ENCODE peak calls at places on chromosomes 13 and 19, in four cellular contexts. One of them, this sample, is unnamed.

GRCh38 chr19:27618006-27618405 is 1594.9 kb downstream of the UQCRFS1 start:
- DNase-seq in HepG2: no peak
- DNase-seq in K562: no peak
- DNase-seq in H1: no peak
- DNase-seq in this sample: no peak

GRCh38 chr13:46905249-46905648 is 8.4 kb upstream of the HTR2A start:
- DNase-seq in HepG2: no peak
- DNase-seq in K562: no peak
- DNase-seq in H1: no peak
- DNase-seq in this sample: no peak

GRCh38 chr19:46661020-46661731 is at the start of gene DACT3:
- DNase-seq in K562: peak; percentile 99
- DNase-seq in H1: peak; percentile 100
- DNase-seq in HepG2: peak; percentile 98
- DNase-seq in this sample: peak; percentile 99

GRCh38 chr13:92260363-92260762 is 861.9 kb downstream of the GPC5 start:
- DNase-seq in K562: no peak
- DNase-seq in H1: no peak
- DNase-seq in HepG2: no peak
- DNase-seq in this sample: no peak

GRCh38 chr19:56393119-56394012 is at the start of gene ZNF582:
- DNase-seq in H1: peak; percentile 90
- DNase-seq in HepG2: peak; percentile 80
- DNase-seq in K562: peak; percentile 89
- DNase-seq in this sample: peak; percentile 65

GRCh38 chr19:14089662-14090508 is 666 bp downstream of the SAMD1 start:
- DNase-seq in H1: peak; percentile 62
- DNase-seq in HepG2: no peak
- DNase-seq in K562: peak; percentile 71
- DNase-seq in this sample: no peak

GRCh38 chr13:20711301-20712044 is 8.0 kb downstream of the IL17D start:
- DNase-seq in HepG2: no peak
- DNase-seq in K562: peak; percentile 30
- DNase-seq in H1: peak; percentile 74
- DNase-seq in this sample: no peak

GRCh38 chr13:97133955-97134354 is 88.2 kb upstream of the MBNL2 start:
- DNase-seq in H1: no peak
- DNase-seq in K562: no peak
- DNase-seq in HepG2: peak; percentile 34
- DNase-seq in this sample: no peak

GRCh38 chr13:48009298-48009697 is 8.2 kb upstream of the SUCLA2 start:
- DNase-seq in H1: no peak
- DNase-seq in HepG2: peak; percentile 44
- DNase-seq in K562: no peak
- DNase-seq in this sample: no peak

GRCh38 chr13:21074601-21075302 is 13.4 kb upstream of the LATS2 start:
- DNase-seq in HepG2: no peak
- DNase-seq in H1: peak; percentile 46
- DNase-seq in K562: no peak
- DNase-seq in this sample: no peak

GRCh38 chr19:10256551-10256950 is 4.5 kb downstream of the MRPL4 start:
- DNase-seq in K562: no peak
- DNase-seq in HepG2: no peak
- DNase-seq in H1: no peak
- DNase-seq in this sample: no peak

GRCh38 chr19:10378124-10378523 is 2.2 kb downstream of the TYK2 start:
- DNase-seq in K562: no peak
- DNase-seq in H1: no peak
- DNase-seq in HepG2: no peak
- DNase-seq in this sample: no peak

GRCh38 chr13:52961196-52961845 is 67.3 kb upstream of the OLFM4 start:
- DNase-seq in K562: no peak
- DNase-seq in H1: no peak
- DNase-seq in HepG2: no peak
- DNase-seq in this sample: no peak

GRCh38 chr13:94387047-94387446 is 92.4 kb downstream of the DCT start:
- DNase-seq in HepG2: no peak
- DNase-seq in H1: no peak
- DNase-seq in K562: no peak
- DNase-seq in this sample: no peak

GRCh38 chr19:16892438-16892837 is 3.6 kb downstream of the F2RL3 start:
- DNase-seq in H1: no peak
- DNase-seq in HepG2: no peak
- DNase-seq in K562: no peak
- DNase-seq in this sample: no peak

GRCh38 chr13:67130444-67130843 is 99.7 kb downstream of the PCDH9 start:
- DNase-seq in HepG2: no peak
- DNase-seq in K562: no peak
- DNase-seq in H1: no peak
- DNase-seq in this sample: no peak

GRCh38 chr13:20667857-20668256 is 35.6 kb upstream of the IL17D start:
- DNase-seq in HepG2: no peak
- DNase-seq in H1: no peak
- DNase-seq in K562: no peak
- DNase-seq in this sample: no peak

GRCh38 chr19:36707134-36707533 is 19.7 kb downstream of the ZNF567 start:
- DNase-seq in K562: no peak
- DNase-seq in H1: no peak
- DNase-seq in HepG2: no peak
- DNase-seq in this sample: no peak

GRCh38 chr19:36103842-36104552 is 6.9 kb upstream of the OVOL3 start:
- DNase-seq in H1: no peak
- DNase-seq in K562: peak; percentile 69
- DNase-seq in HepG2: no peak
- DNase-seq in this sample: no peak

GRCh38 chr19:45153339-45154063 is 7.3 kb downstream of the NKPD1 start:
- DNase-seq in H1: peak; percentile 86
- DNase-seq in K562: peak; percentile 87
- DNase-seq in HepG2: no peak
- DNase-seq in this sample: no peak

GRCh38 chr13:69796256-69796655 is 311.4 kb upstream of the ATXN8OS start:
- DNase-seq in H1: no peak
- DNase-seq in HepG2: no peak
- DNase-seq in K562: no peak
- DNase-seq in this sample: no peak

GRCh38 chr19:40147693-40148347 is 43.4 kb upstream of the MAP3K10 start:
- DNase-seq in H1: no peak
- DNase-seq in K562: no peak
- DNase-seq in HepG2: no peak
- DNase-seq in this sample: no peak

GRCh38 chr19:12222980-12223630 is 60.2 kb downstream of the ZNF136 start:
- DNase-seq in H1: no peak
- DNase-seq in HepG2: no peak
- DNase-seq in K562: no peak
- DNase-seq in this sample: no peak

GRCh38 chr13:36298535-36299068 is 988 bp upstream of the CCDC169 start:
- DNase-seq in HepG2: no peak
- DNase-seq in H1: peak; percentile 56
- DNase-seq in K562: no peak
- DNase-seq in this sample: no peak

GRCh38 chr13:99963832-99964339 is 7.7 kb downstream of the ZIC5 start:
- DNase-seq in K562: no peak
- DNase-seq in HepG2: no peak
- DNase-seq in H1: no peak
- DNase-seq in this sample: no peak

GRCh38 chr13:22740264-22740663 is 440.5 kb upstream of the SGCG start:
- DNase-seq in HepG2: no peak
- DNase-seq in H1: no peak
- DNase-seq in K562: no peak
- DNase-seq in this sample: no peak

GRCh38 chr19:6465006-6465405 is 935 bp downstream of the CRB3 start:
- DNase-seq in K562: no peak
- DNase-seq in HepG2: no peak
- DNase-seq in H1: no peak
- DNase-seq in this sample: no peak

GRCh38 chr13:32001392-32001768 is 30.2 kb upstream of the FRY start:
- DNase-seq in H1: no peak
- DNase-seq in HepG2: peak; percentile 71
- DNase-seq in K562: peak; percentile 15
- DNase-seq in this sample: no peak

GRCh38 chr19:10105241-10106099 is 692 bp upstream of the PPAN start:
- DNase-seq in H1: no peak
- DNase-seq in HepG2: no peak
- DNase-seq in K562: peak; percentile 11
- DNase-seq in this sample: peak; percentile 82

GRCh38 chr13:44273216-44273615 is 100.4 kb upstream of the SERP2 start:
- DNase-seq in K562: no peak
- DNase-seq in H1: no peak
- DNase-seq in HepG2: no peak
- DNase-seq in this sample: no peak

GRCh38 chr13:44270153-44270552 is 103.5 kb upstream of the SERP2 start:
- DNase-seq in K562: no peak
- DNase-seq in HepG2: no peak
- DNase-seq in H1: no peak
- DNase-seq in this sample: no peak

GRCh38 chr13:44271031-44271433 is 102.6 kb upstream of the SERP2 start:
- DNase-seq in H1: no peak
- DNase-seq in K562: no peak
- DNase-seq in HepG2: no peak
- DNase-seq in this sample: no peak

GRCh38 chr13:44272692-44273091 is 100.9 kb upstream of the SERP2 start:
- DNase-seq in H1: no peak
- DNase-seq in K562: no peak
- DNase-seq in HepG2: no peak
- DNase-seq in this sample: no peak

GRCh38 chr13:44271915-44272341 is 101.7 kb upstream of the SERP2 start:
- DNase-seq in H1: no peak
- DNase-seq in HepG2: no peak
- DNase-seq in K562: no peak
- DNase-seq in this sample: no peak
- H3K9ac ChIP-seq in H1: no peak overlapping the region
- H3K9ac ChIP-seq in HepG2: no peak overlapping the region
- H3K9ac ChIP-seq in K562: no peak overlapping the region
- H3K9ac ChIP-seq in this sample: no peak overlapping the region

DNA sequence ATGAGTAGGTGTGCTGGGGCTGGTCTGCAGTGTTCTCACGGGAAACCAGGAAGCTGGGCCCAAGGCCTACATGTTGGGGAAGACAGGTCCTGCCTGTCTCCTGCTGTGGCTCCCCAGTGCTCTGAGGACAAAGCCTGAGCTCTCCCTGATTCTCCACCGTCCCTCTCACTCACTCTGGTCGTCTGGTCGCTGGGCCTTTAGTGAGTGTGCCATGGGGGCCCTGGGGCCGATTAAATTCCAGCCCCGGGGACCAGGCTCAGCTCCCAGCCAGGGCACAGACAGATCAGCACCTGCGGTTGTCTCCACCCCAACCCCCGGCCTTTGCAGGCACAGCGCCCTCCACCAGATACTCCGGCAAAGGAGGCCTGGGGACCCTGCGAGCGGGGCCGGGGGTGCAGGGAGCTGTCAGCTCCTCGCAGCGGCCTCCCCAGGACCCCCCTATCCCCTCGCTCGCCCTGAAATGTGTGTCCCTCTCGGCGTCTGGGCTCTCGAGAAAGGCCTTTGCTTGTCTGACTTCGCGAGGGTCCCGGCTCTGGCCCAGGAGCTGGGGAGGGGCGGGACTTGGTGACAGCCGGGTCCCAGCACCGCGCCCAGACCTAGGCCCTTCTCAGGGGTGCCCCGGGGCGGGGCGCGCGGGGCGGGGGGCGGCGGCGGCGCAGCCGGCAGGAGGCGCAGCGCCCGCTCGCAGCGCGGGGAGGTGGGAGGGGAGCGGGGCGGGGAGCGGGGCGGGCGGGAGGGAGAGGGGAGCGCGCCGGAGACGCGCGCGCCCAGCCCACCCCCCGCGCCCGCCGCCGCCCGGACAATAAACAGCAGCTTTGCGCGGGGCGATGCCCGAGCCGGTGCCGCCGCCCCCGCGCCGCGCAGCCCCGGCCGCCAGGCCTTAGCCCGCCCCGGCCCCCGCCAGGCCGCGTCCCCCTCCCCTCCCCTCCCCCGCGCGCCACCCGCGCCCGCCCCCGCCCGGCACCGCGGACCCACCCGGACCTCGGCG is at the start of gene PALM:
- DNase-seq in HepG2: peak; percentile 39
- DNase-seq in H1: peak; percentile 78
- DNase-seq in K562: peak; percentile 82
- DNase-seq in this sample: no peak
- TF ChIP-seq HDAC6 in HepG2: no peak
- TF ChIP-seq HDAC6 in H1: no peak
- TF ChIP-seq HDAC6 in K562: no peak
- TF ChIP-seq HDAC6 in this sample: no peak

DNA sequence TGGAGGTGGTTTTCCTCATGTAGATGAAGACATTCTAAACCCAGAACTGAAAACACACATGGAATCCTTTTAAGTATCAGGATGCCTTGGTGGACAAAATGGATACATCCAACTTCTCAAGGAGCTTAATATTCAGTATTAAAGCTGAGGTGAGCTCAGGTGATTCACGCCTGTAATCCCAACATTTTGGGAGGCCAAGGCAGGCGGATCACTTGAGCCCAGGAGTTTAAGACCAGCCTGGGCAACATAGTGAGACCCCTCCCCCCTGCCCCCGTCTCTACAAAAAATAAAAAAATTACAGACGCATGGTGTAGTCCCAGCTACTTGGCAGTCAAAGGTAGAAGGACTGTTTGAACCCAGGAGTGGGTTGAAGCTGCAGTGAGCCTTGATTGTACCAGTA is 28.8 kb downstream of the DPRX start:
- DNase-seq in H1: no peak
- DNase-seq in HepG2: no peak
- DNase-seq in K562: no peak
- DNase-seq in this sample: no peak
- H3K9ac ChIP-seq in H1: no peak overlapping the region
- H3K9ac ChIP-seq in HepG2: peak overlapping the region; percentile 65
- H3K9ac ChIP-seq in K562: no peak overlapping the region
- H3K9ac ChIP-seq in this sample: no peak overlapping the region

DNA sequence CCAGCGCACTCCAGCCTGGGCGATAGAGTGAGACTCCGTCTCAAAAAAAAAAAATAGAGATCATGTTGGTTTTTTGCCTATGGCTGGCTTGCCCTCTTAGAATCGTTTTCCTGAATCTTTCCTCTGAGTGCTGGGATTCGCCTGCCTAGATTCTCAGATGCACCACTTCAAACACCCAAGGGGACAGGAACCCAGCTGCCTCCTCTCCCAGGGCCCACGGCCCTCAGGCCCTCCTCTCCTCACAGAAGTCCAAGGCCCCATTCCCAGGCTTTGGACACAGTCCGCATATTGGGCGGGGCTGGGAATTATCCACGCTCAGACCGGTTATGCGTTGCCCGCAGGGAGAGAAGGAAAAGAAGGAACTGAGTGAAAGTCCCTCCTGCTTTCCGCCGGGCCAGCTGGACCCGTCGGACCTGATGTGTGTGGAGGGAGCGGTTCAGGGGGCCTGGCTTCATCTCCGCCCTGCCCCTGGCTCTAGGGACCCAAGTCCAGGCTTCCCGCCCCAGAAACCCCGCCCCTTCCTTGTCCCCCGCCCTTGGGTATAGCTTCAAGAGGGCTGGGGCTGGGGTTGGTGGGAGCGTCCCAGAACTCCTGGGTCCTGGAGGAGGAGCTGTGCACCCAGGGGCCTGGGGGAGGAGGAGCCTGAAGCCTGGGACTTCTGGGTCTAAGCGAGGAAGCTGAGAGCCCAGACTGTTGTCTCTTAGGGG is 5.8 kb downstream of the PPFIA3 start:
- DNase-seq in HepG2: peak; percentile 65
- DNase-seq in H1: peak; percentile 78
- DNase-seq in K562: peak; percentile 9
- DNase-seq in this sample: no peak
- TF ChIP-seq HDAC6 in HepG2: no peak
- TF ChIP-seq HDAC6 in H1: no peak
- TF ChIP-seq HDAC6 in K562: no peak
- TF ChIP-seq HDAC6 in this sample: no peak

GRCh38 chr19:3443840-3444694 is 36.3 kb downstream of the SMIM24 start:
- DNase-seq in K562: no peak
- DNase-seq in HepG2: peak; percentile 39
- DNase-seq in H1: peak; percentile 82
- DNase-seq in this sample: no peak
- H3K9ac ChIP-seq in K562: no peak overlapping the region
- H3K9ac ChIP-seq in HepG2: peak overlapping the region; percentile 29
- H3K9ac ChIP-seq in H1: no peak overlapping the region
- H3K9ac ChIP-seq in this sample: no peak overlapping the region